ENCODE peak calls at places on chromosome 19, in seven cellular contexts. O is epithelial cell of esophagus, H is fibroblast of the aortic adventitia, M is T-helper 9 cell, Z is iPS-NIHi11, U is neuronal stem cell, P is C1 segment of cervical spinal cord. Q is an unnamed sample.

GRCh38 chr19:33374406-33374703 is 846 bp downstream of the CEBPG start:
- DNase-seq in O (peak), H (peak), M (no peak), Z (no peak), U (no peak), P (no peak), Q (no peak)

GRCh38 chr19:16496613-16496983 is 404 bp downstream of the C19orf44 start:
- DNase-seq in O (peak), H (peak), M (no peak), Z (no peak), U (no peak), P (no peak), Q (no peak)

GRCh38 chr19:49585023-49585422 is 3.9 kb downstream of the PRRG2 start:
- DNase-seq in O (no peak), H (no peak), M (no peak), Z (peak), U (no peak), P (no peak), Q (no peak)

GRCh38 chr19:53945441-53945840 is 17.3 kb upstream of the CACNG8 start:
- DNase-seq in O (no peak), H (peak), M (no peak), Z (no peak), U (no peak), P (no peak), Q (no peak)

GRCh38 chr19:55670280-55671053 is 4.6 kb upstream of the EPN1 start:
- DNase-seq in O (peak), H (no peak), M (no peak), Z (peak), U (no peak), P (no peak), Q (no peak)

GRCh38 chr19:42426643-42427042 is 545 bp downstream of the LIPE start:
- DNase-seq in O (no peak), H (no peak), M (no peak), Z (no peak), U (no peak), P (no peak), Q (no peak)

GRCh38 chr19:50835103-50835784 is 1.9 kb upstream of the KLK15 start:
- DNase-seq in O (peak), H (no peak), M (no peak), Z (no peak), U (no peak), P (no peak), Q (no peak)

GRCh38 chr19:10817291-10818038 is 18.5 kb downstream of the TMED1 start:
- DNase-seq in O (no peak), H (peak), M (no peak), Z (no peak), U (no peak), P (no peak), Q (peak)

GRCh38 chr19:18785179-18786124 is 5.7 kb downstream of the COMP start:
- DNase-seq in O (peak), H (peak), M (peak), Z (peak), U (peak), P (no peak), Q (peak)

Q was measured in ureter.